ENCODE peak calls at places on chromosomes 13 and 19, in five cellular contexts. Q is endothelial cell of umbilical vein, L is vagina, I is esophagus muscularis mucosa, Y is H1. K is an unnamed sample. For H3K9me3, the result is how much of the 10 kb centered on the place peaks cover.

GRCh38 chr19:47005873-47006272 is 13.8 kb upstream of the NPAS1 start:
- DNase-seq in L (no peak), Y (no peak), I (no peak), Q (no peak), K (no peak)

GRCh38 chr13:93603043-93603442 is 376.4 kb downstream of the GPC6 start:
- DNase-seq in L (no peak), Q (no peak), Y (no peak), I (no peak), K (no peak)

GRCh38 chr19:35266904-35267817 is 1.6 kb upstream of the USF2 start:
- DNase-seq in I (no peak), L (no peak), Y (peak), Q (peak), K (no peak)

GRCh38 chr13:59269476-59269875 is 894.3 kb downstream of the DIAPH3 start:
- DNase-seq in Q (no peak), Y (no peak), I (no peak), L (no peak), K (no peak)

GRCh38 chr19:2041686-2042484 is 9.2 kb downstream of the MKNK2 start:
- DNase-seq in I (peak), L (peak), Q (peak), Y (peak), K (peak)

GRCh38 chr19:7862413-7862951 is 11.7 kb downstream of the PRR36 start:
- DNase-seq in I (no peak), Y (peak), L (no peak), Q (peak), K (peak)

GRCh38 chr19:51137812-51138425 is 4.2 kb upstream of the SIGLEC7 start:
- DNase-seq in Y (no peak), L (no peak), I (no peak), Q (no peak), K (no peak)

GRCh38 chr13:93080587-93080986 is 146.0 kb upstream of the GPC6 start:
- DNase-seq in I (no peak), Q (no peak), L (no peak), Y (no peak), K (no peak)

GRCh38 chr13:32824671-32825070 is 191.6 kb upstream of the KL start:
- DNase-seq in L (no peak), Y (no peak), I (peak), Q (no peak), K (no peak)

GRCh38 chr19:39641773-39642172 is 13.9 kb upstream of the LGALS16 start:
- DNase-seq in Y (no peak), I (no peak), Q (no peak), L (no peak), K (no peak)

GRCh38 chr13:113317031-113317430 is 20.0 kb downstream of the LAMP1 start:
- DNase-seq in L (no peak), I (no peak), Q (no peak), Y (no peak), K (no peak)

GRCh38 chr13:111924676-111925075 is 142.3 kb upstream of the SOX1 start:
- DNase-seq in Y (no peak), Q (no peak), L (no peak), I (no peak), K (no peak)

GRCh38 chr19:18392936-18393335 is 4.5 kb downstream of the LRRC25 start:
- DNase-seq in Y (no peak), Q (no peak), I (no peak), L (no peak), K (no peak)

GRCh38 chr13:35695411-35695810 is 218.9 kb upstream of the MAB21L1 start:
- DNase-seq in L (no peak), Q (no peak), I (no peak), Y (no peak), K (no peak)

GRCh38 chr13:38538412-38538811 is 148.5 kb upstream of the FREM2 start:
- DNase-seq in Y (no peak), Q (no peak), L (no peak), I (no peak), K (no peak)

GRCh38 chr13:26022538-26023292 is 29.1 kb downstream of the SHISA2 start:
- DNase-seq in L (peak), Q (no peak), Y (peak), I (no peak), K (peak)

GRCh38 chr13:41495044-41495443 is 37.7 kb downstream of the RGCC start:
- DNase-seq in Y (no peak), Q (no peak), I (no peak), L (no peak), K (no peak)

GRCh38 chr13:43953370-43953769 is 73.7 kb downstream of the LACC1 start:
- DNase-seq in Y (no peak), I (no peak), Q (no peak), L (no peak), K (no peak)

GRCh38 chr19:43763473-43763939 is 8.7 kb upstream of the SMG9 start:
- DNase-seq in I (no peak), Y (no peak), L (no peak), Q (peak), K (no peak)

GRCh38 chr19:12840091-12841079 is 2.1 kb downstream of the MAST1 start:
- DNase-seq in Q (peak), Y (peak), L (no peak), I (no peak), K (peak)

GRCh38 chr13:95724252-95724651 is 47.3 kb downstream of the DNAJC3 start:
- DNase-seq in I (no peak), L (no peak), Y (no peak), Q (no peak), K (no peak)

GRCh38 chr13:51942189-51942588 is 69.1 kb downstream of the ATP7B start:
- DNase-seq in L (no peak), Y (no peak), Q (no peak), I (no peak), K (peak)

GRCh38 chr19:50497030-50497420 is 14.0 kb downstream of the JOSD2 start:
- DNase-seq in I (no peak), L (no peak), Y (no peak), Q (no peak), K (no peak)

GRCh38 chr13:70310720-70311119 is 202.5 kb upstream of the KLHL1 start:
- DNase-seq in Y (no peak), L (no peak), Q (peak), I (no peak), K (peak)

GRCh38 chr13:100484708-100485107 is 103.9 kb downstream of the GGACT start:
- DNase-seq in Q (no peak), L (no peak), Y (no peak), I (no peak), K (no peak)

GRCh38 chr19:52963229-52963760 is 614 bp upstream of the ZNF816 start:
- DNase-seq in L (peak), Q (no peak), Y (peak), I (no peak), K (no peak)

DNA sequence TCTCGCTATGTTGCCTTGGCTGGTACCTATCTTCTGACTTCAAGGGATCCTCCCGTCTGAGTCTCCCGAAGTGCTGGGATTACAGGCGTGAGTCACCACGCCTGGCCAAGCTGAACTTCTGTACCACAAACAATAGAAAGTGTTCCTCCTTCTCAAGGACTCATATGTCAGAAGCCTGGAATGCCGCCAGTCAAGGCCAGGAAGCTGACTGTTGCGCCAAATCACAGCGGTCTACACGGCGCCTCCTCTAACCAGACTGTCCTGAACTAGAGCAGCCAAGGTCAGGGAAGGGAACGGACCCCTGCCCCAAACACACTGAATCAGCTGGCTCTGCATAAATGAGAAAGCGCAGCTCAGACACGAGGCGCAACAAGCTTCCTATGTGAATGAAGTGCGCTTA is 14.6 kb downstream of the RAB20 start:
- DNase-seq in Y (no peak), L (no peak), Q (peak), I (no peak), K (peak)
- TF ChIP-seq POLR2AphosphoS5 in Y (no peak), L (peak), Q (no peak), I (peak), K (no peak)

GRCh38 chr19:20005741-20006140 is 33.6 kb downstream of the ZNF682 start:
- DNase-seq in L (no peak), I (no peak), Q (no peak), Y (no peak), K (no peak)
- H3K9me3 ChIP-seq in L (under half), I (under half), Q (under half), Y (under half), K (half or more)

GRCh38 chr13:104805346-104805745 is 1730.1 kb downstream of the EFNB2 start:
- DNase-seq in I (no peak), Y (no peak), Q (no peak), L (no peak), K (no peak)

GRCh38 chr13:104809483-104809882 is 1726.0 kb downstream of the EFNB2 start:
- DNase-seq in I (no peak), L (no peak), Y (no peak), Q (no peak), K (no peak)

GRCh38 chr13:104810242-104810641 is 1725.2 kb downstream of the EFNB2 start:
- DNase-seq in I (no peak), Q (no peak), L (no peak), Y (no peak), K (no peak)
- TF ChIP-seq POLR2AphosphoS5 in I (no peak), Q (no peak), L (no peak), Y (no peak), K (no peak)

GRCh38 chr19:23345838-23346237 is 49.4 kb downstream of the ZNF91 start:
- DNase-seq in Y (peak), I (no peak), L (no peak), Q (no peak), K (no peak)
- H3K9me3 ChIP-seq in Y (under half), I (under half), L (half or more), Q (under half), K (half or more)

GRCh38 chr19:48683349-48683748 is 10.5 kb upstream of the NTN5 start:
- DNase-seq in I (no peak), Y (no peak), Q (peak), L (no peak), K (no peak)
- TF ChIP-seq POLR2AphosphoS5 in I (no peak), Y (no peak), Q (no peak), L (no peak), K (no peak)

DNA sequence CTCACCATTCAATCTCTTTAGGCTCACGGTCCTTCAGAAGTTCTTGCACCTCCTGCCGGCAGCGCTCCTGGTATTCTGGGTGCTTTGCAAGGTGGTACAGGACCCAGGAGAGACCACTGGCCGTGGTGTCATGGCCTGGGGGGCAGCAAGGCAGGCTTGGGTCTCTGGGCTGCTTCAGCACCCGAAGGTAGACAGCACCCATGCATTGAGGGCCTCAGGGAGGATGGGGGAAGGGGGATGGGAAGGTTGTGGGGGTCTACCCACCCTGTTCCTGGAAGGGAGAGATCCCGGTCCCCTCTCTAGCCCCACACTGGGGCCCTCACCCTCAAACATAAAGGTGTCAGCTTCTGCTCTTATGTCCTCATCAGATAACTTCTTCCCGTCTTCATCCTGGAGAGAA is 12.0 kb downstream of the CYP4F2 start:
- DNase-seq in L (no peak), Q (no peak), Y (no peak), I (peak), K (no peak)
- H3K9me3 ChIP-seq in L (under half), Q (under half), Y (half or more), I (under half), K (under half)

GRCh38 chr19:55320844-55321419 is 4.2 kb downstream of the TMEM150B start:
- DNase-seq in L (no peak), Q (no peak), I (no peak), Y (no peak), K (no peak)

GRCh38 chr19:55324705-55325104 is 436 bp downstream of the TMEM150B start:
- DNase-seq in Q (no peak), I (no peak), L (no peak), Y (no peak), K (no peak)

GRCh38 chr19:55321466-55321865 is 3.7 kb downstream of the TMEM150B start:
- DNase-seq in L (no peak), I (no peak), Y (no peak), Q (no peak), K (no peak)

GRCh38 chr19:55322495-55322894 is 2.6 kb downstream of the TMEM150B start:
- DNase-seq in I (no peak), Q (no peak), L (no peak), Y (no peak), K (no peak)

GRCh38 chr19:55325172-55325571 is at the start of gene TMEM150B:
- DNase-seq in I (no peak), Q (no peak), L (no peak), Y (no peak), K (no peak)
- TF ChIP-seq POLR2AphosphoS5 in I (no peak), Q (no peak), L (no peak), Y (no peak), K (no peak)

GRCh38 chr19:27843861-27844260 is 1369.1 kb downstream of the UQCRFS1 start:
- DNase-seq in I (no peak), Y (no peak), L (no peak), Q (no peak), K (no peak)
- H3K9me3 ChIP-seq in I (under half), Y (half or more), L (under half), Q (under half), K (under half)

K was measured in stomach.